ENCODE peak calls at places on chromosome 19, in eight cellular contexts. W, D, X, Y, K, E, L and T are unnamed samples.
A peak's percentile ranks its signal among the peaks of the same experiment; 100 is the strongest.

GRCh38 chr19:49749771-49750170 is 13.3 kb downstream of the TSKS start:
- DNase-seq in E (no peak), D (no peak), W (no peak), L (no peak), Y (no peak), K (no peak), X (no peak), T (no peak)

GRCh38 chr19:2634228-2634951 is 68.1 kb downstream of the GNG7 start:
- DNase-seq in L (no peak), W (peak; percentile 94), X (no peak), Y (no peak), E (no peak), D (no peak), K (no peak), T (no peak)

GRCh38 chr19:27733551-27734266 is 1479.2 kb downstream of the UQCRFS1 start:
- DNase-seq in X (no peak), Y (no peak), W (no peak), L (no peak), K (no peak), D (no peak), E (no peak), T (no peak)

GRCh38 chr19:8569066-8569761 is 8.0 kb downstream of the MYO1F start:
- DNase-seq in E (peak; percentile 41), D (no peak), K (no peak), X (no peak), W (peak; percentile 5), L (peak; percentile 90), Y (peak; percentile 64), T (no peak)

GRCh38 chr19:42409477-42409876 is 17.7 kb downstream of the LIPE start:
- DNase-seq in K (no peak), E (no peak), X (no peak), Y (no peak), W (no peak), L (no peak), D (no peak), T (no peak)

GRCh38 chr19:1073956-1074511 is 7.1 kb downstream of the ARHGAP45 start:
- DNase-seq in L (no peak), E (no peak), K (no peak), X (no peak), Y (no peak), D (no peak), W (no peak), T (no peak)

GRCh38 chr19:33797821-33798633 is 1.4 kb downstream of the KCTD15 start:
- DNase-seq in X (peak; percentile 81), W (peak; percentile 73), E (no peak), L (no peak), Y (no peak), K (no peak), D (peak; percentile 88), T (no peak)

GRCh38 chr19:1518471-1518870 is 5.4 kb upstream of the PLK5 start:
- DNase-seq in K (no peak), W (no peak), E (no peak), L (no peak), D (no peak), Y (no peak), X (no peak), T (no peak)

GRCh38 chr19:15291666-15292065 is 40.7 kb downstream of the BRD4 start:
- DNase-seq in W (no peak), E (no peak), K (no peak), X (no peak), Y (no peak), L (no peak), D (no peak), T (no peak)
- TF ChIP-seq CTCF in W (no peak), E (no peak), K (no peak), X (no peak), Y (no peak), L (no peak), D (no peak), T (no peak)

DNA sequence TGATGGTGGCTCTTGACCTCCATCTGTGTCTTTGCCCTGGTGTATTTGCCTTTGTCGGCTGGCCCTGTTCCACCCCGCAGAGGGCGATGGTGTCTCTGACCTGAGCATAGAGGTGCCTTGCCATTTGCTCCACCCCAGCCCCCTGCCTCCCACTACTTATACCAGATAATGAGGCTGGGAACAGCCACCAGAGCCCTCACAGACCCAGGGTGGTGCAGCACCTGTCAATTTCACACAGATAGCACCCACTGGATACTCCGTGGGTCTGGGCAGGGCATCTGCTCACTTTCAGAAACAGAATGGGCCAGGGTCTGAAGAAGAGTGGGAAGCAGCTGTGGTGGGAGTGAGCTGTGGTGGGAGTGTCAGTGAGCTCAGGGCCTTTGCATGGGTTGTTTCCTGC is 4.1 kb downstream of the ZNF536 start:
- DNase-seq in K (no peak), Y (no peak), W (no peak), E (no peak), X (no peak), L (no peak), D (no peak), T (no peak)
- H3K4me3 ChIP-seq in K (no peak overlapping the region), Y (no peak overlapping the region), W (no peak overlapping the region), E (no peak overlapping the region), X (no peak overlapping the region), L (no peak overlapping the region), D (no peak overlapping the region), T (no peak overlapping the region)

GRCh38 chr19:35446194-35446593 is 1.9 kb upstream of the FFAR2 start:
- DNase-seq in E (no peak), Y (no peak), X (no peak), L (no peak), D (no peak), W (no peak), K (no peak), T (no peak)
- H3K27me3 ChIP-seq in E (no peaks in the 10 kb centered on the region), Y (no peaks in the 10 kb centered on the region), X (peaks cover 24% of the 10 kb centered on the region), L (peaks cover 7% of the 10 kb centered on the region), D (no peaks in the 10 kb centered on the region), W (no peaks in the 10 kb centered on the region), K (peaks cover 47% of the 10 kb centered on the region), T (no peaks in the 10 kb centered on the region)

DNA sequence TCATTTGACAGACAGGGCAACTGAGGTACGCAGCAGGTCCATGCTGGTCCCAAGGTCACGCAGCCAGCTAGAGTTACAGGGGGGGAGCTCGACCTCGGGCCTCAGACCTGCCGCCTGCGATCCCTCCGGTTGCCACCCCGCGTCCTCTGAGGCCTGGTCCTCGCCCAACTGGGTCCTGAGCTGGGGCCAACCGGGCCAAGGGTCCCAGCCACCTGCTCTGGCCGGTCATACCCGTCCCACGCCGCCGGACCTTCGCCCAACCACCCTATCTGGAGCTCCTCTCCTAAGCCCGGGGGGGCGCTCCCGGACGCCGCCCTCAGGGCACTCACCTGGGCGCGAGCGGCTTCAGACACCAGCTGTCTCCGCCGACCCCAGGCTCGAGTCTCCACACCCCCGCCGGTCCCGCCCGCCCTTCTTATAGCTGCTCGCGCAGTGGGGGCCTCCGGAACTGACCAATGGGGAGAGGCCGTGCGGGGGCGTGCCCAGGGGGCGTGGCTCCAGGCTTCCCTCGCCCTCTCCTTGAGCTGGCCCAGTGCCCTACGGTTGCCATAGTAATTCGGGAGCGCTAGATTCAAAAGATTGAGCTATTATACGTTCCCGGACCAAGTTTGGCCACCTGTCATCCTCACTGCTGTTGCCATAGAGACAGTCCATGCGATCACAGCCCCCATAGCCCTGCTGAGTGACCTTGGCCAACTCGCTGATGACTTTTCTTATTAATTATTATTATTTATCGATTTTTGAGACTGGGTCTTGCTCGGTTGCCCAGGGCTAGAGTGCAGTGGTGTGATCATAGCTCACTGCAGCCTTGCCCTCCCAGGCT is at the start of gene PLIN5:
- DNase-seq in E (peak; percentile 92), X (peak; percentile 84), W (peak; percentile 82), K (no peak), Y (peak; percentile 54), D (peak; percentile 95), L (no peak), T (no peak)
- TF ChIP-seq CTCF in E (peak; percentile 9), X (no peak), W (no peak), K (no peak), Y (peak; percentile 9), D (peak; percentile 9), L (no peak), T (no peak)

DNA sequence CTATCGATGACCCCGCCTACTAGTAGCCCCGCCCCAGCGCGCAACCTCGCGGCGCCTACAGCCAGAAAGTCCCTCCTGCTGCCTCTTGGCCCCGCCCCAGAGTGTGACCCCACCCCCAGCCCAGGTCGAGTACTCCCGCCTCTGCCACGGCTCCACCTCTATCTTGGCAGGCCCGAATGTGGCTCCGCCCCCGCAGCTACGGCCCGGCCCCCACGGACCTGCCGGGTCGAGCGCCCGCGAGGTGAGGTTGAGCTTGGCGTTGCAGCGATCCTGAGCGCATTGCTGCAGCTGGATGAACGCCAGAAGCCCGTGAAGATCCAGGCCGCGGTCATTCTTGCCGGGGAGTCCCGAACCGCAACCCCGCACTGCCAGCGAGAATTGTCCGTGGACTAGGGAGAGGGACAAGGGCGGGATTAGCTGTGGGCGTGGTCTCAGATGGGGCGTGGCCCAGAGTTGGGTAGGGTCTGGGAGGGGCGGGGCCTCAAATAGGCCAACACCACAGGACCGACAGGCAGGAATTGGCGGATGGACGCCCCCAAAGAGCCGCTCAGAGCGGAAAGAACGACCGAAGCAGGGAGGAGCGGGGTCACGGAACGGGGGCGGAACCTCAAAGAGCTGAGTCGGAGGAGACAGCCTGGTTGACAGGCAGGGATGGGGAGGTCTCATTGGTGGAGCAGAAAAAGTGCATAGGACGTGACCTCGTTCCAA is 1.9 kb downstream of the LYPD3 start:
- DNase-seq in X (peak; percentile 98), Y (peak; percentile 94), E (peak; percentile 85), L (peak; percentile 62), K (peak; percentile 93), D (peak; percentile 97), W (peak; percentile 93), T (peak; percentile 98)
- H3K4me3 ChIP-seq in X (peak overlapping the region; percentile 59), Y (peak overlapping the region; percentile 74), E (peak overlapping the region; percentile 67), L (peak overlapping the region; percentile 79), K (peak overlapping the region; percentile 67), D (peak overlapping the region; percentile 77), W (peak overlapping the region; percentile 12), T (peak overlapping the region; percentile 70)

GRCh38 chr19:35879770-35880317 is 11.5 kb downstream of the APLP1 start:
- DNase-seq in D (peak; percentile 98), W (peak; percentile 91), X (peak; percentile 86), L (peak; percentile 63), E (peak; percentile 63), K (peak; percentile 32), Y (peak; percentile 75), T (no peak)
- H3K27me3 ChIP-seq in D (no peaks in the 10 kb centered on the region), W (no peaks in the 10 kb centered on the region), X (peaks cover 20% of the 10 kb centered on the region), L (no peaks in the 10 kb centered on the region), E (no peaks in the 10 kb centered on the region), K (peaks cover 21% of the 10 kb centered on the region), Y (no peaks in the 10 kb centered on the region), T (no peaks in the 10 kb centered on the region)

DNA sequence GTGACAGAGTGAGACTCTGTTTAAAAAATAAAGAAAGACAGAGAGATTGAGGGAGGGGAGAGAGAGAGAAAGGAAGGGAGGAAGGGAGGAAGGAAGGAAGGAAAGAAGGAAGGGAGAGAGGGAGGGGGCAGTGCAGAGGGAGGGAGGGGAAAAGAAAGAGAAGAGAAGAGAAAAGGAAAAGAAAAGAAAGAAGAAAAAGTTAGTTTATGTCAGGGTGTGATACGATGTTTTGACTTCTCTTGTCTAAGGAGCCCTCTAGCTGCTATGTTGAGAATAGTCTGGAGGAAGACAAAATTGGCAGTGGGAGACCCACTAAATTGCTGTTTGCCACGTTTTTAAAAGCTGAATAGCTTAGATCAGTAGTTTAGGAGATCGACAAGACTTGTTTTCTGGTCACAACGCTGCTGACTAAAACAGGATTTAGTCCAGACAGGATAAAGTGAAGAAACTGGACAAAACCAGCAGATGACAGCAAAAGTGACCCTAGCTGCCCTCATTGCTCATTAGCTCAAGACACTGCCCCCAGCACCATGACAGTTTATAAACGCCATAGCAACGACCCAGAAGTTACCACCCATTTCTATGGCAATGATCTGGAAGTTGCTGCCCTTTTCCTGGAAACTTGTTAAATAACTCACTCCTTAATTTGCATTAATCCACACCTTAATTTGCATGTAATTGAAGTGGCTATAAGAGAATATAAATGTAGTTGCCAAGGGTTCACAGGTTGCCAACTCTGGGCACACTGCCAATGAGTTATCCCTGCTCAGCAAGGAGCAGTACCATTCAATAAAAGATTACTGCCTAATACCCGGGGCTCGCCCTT is 11.1 kb downstream of the TEX101 start:
- DNase-seq in Y (no peak), X (peak; percentile 26), L (no peak), D (peak; percentile 41), W (no peak), K (no peak), E (no peak), T (no peak)
- TF ChIP-seq CTCF in Y (peak; percentile 54), X (no peak), L (peak; percentile 71), D (peak; percentile 58), W (no peak), K (peak; percentile 23), E (no peak), T (peak; percentile 20)